ENCODE peak calls at places on chromosomes 1 and 21, in eight cellular contexts. One of them, this sample, is unnamed.

GRCh38 chr1:155044812-155045690 is 6.1 kb upstream of the ADAM15 start:
- DNase-seq in ascending aorta: peak
- DNase-seq in spleen: peak
- DNase-seq in dorsolateral prefrontal cortex: peak
- DNase-seq in CD8-positive, alpha-beta T cell: peak
- DNase-seq in coronary artery: no peak
- DNase-seq in psoas muscle: peak
- DNase-seq in RWPE2: peak
- DNase-seq in this sample: peak

GRCh38 chr1:156926175-156926574 is 5.7 kb downstream of the LRRC71 start:
- DNase-seq in psoas muscle: peak
- DNase-seq in dorsolateral prefrontal cortex: no peak
- DNase-seq in coronary artery: no peak
- DNase-seq in CD8-positive, alpha-beta T cell: no peak
- DNase-seq in spleen: no peak
- DNase-seq in RWPE2: no peak
- DNase-seq in ascending aorta: no peak
- DNase-seq in this sample: peak

GRCh38 chr21:45276620-45277019 is 11.1 kb downstream of the POFUT2 start:
- DNase-seq in psoas muscle: peak
- DNase-seq in RWPE2: peak
- DNase-seq in coronary artery: peak
- DNase-seq in CD8-positive, alpha-beta T cell: no peak
- DNase-seq in spleen: peak
- DNase-seq in dorsolateral prefrontal cortex: peak
- DNase-seq in ascending aorta: no peak
- DNase-seq in this sample: no peak

GRCh38 chr1:113899101-113899500 is 5.5 kb downstream of the AP4B1 start:
- DNase-seq in psoas muscle: no peak
- DNase-seq in RWPE2: no peak
- DNase-seq in spleen: no peak
- DNase-seq in ascending aorta: no peak
- DNase-seq in CD8-positive, alpha-beta T cell: no peak
- DNase-seq in dorsolateral prefrontal cortex: no peak
- DNase-seq in coronary artery: no peak
- DNase-seq in this sample: no peak

GRCh38 chr1:224506141-224506814 is 71.7 kb upstream of the WDR26 start:
- DNase-seq in RWPE2: no peak
- DNase-seq in dorsolateral prefrontal cortex: no peak
- DNase-seq in ascending aorta: no peak
- DNase-seq in CD8-positive, alpha-beta T cell: no peak
- DNase-seq in psoas muscle: peak
- DNase-seq in coronary artery: no peak
- DNase-seq in spleen: no peak
- DNase-seq in this sample: no peak

GRCh38 chr1:24181619-24182018 is 5.5 kb downstream of the IFNLR1 start:
- DNase-seq in coronary artery: no peak
- DNase-seq in ascending aorta: no peak
- DNase-seq in spleen: no peak
- DNase-seq in dorsolateral prefrontal cortex: no peak
- DNase-seq in CD8-positive, alpha-beta T cell: no peak
- DNase-seq in psoas muscle: no peak
- DNase-seq in RWPE2: no peak
- DNase-seq in this sample: no peak

GRCh38 chr1:32871364-32872188 is 864 bp upstream of the FNDC5 start:
- DNase-seq in spleen: no peak
- DNase-seq in dorsolateral prefrontal cortex: no peak
- DNase-seq in psoas muscle: no peak
- DNase-seq in ascending aorta: no peak
- DNase-seq in RWPE2: no peak
- DNase-seq in CD8-positive, alpha-beta T cell: peak
- DNase-seq in coronary artery: no peak
- DNase-seq in this sample: peak

GRCh38 chr1:156806512-156807440 is 9.9 kb downstream of the SH2D2A start:
- DNase-seq in dorsolateral prefrontal cortex: peak
- DNase-seq in ascending aorta: no peak
- DNase-seq in CD8-positive, alpha-beta T cell: no peak
- DNase-seq in coronary artery: no peak
- DNase-seq in spleen: no peak
- DNase-seq in psoas muscle: no peak
- DNase-seq in RWPE2: no peak
- DNase-seq in this sample: no peak

GRCh38 chr1:40476924-40477679 is at the start of gene ZFP69:
- DNase-seq in ascending aorta: peak
- DNase-seq in psoas muscle: peak
- DNase-seq in coronary artery: peak
- DNase-seq in CD8-positive, alpha-beta T cell: peak
- DNase-seq in spleen: peak
- DNase-seq in RWPE2: peak
- DNase-seq in dorsolateral prefrontal cortex: peak
- DNase-seq in this sample: peak

GRCh38 chr1:98110674-98111073 is 189.8 kb upstream of the DPYD start:
- DNase-seq in spleen: no peak
- DNase-seq in coronary artery: no peak
- DNase-seq in dorsolateral prefrontal cortex: no peak
- DNase-seq in ascending aorta: no peak
- DNase-seq in psoas muscle: no peak
- DNase-seq in CD8-positive, alpha-beta T cell: no peak
- DNase-seq in RWPE2: no peak
- DNase-seq in this sample: no peak

GRCh38 chr1:119674835-119675289 is 26.8 kb upstream of the ZNF697 start:
- DNase-seq in coronary artery: no peak
- DNase-seq in spleen: no peak
- DNase-seq in psoas muscle: peak
- DNase-seq in ascending aorta: no peak
- DNase-seq in dorsolateral prefrontal cortex: peak
- DNase-seq in RWPE2: peak
- DNase-seq in CD8-positive, alpha-beta T cell: no peak
- DNase-seq in this sample: no peak

GRCh38 chr1:169466259-169467230 is 19.2 kb downstream of the SLC19A2 start:
- DNase-seq in spleen: no peak
- DNase-seq in RWPE2: no peak
- DNase-seq in dorsolateral prefrontal cortex: no peak
- DNase-seq in CD8-positive, alpha-beta T cell: no peak
- DNase-seq in psoas muscle: no peak
- DNase-seq in coronary artery: no peak
- DNase-seq in ascending aorta: no peak
- DNase-seq in this sample: no peak

GRCh38 chr1:228958121-228958520 is 222.8 kb downstream of the RHOU start:
- DNase-seq in ascending aorta: no peak
- DNase-seq in coronary artery: peak
- DNase-seq in CD8-positive, alpha-beta T cell: no peak
- DNase-seq in RWPE2: no peak
- DNase-seq in dorsolateral prefrontal cortex: no peak
- DNase-seq in spleen: no peak
- DNase-seq in psoas muscle: no peak
- DNase-seq in this sample: no peak

GRCh38 chr1:44594871-44595735 is 79.2 kb downstream of the TMEM53 start:
- DNase-seq in RWPE2: peak
- DNase-seq in spleen: peak
- DNase-seq in CD8-positive, alpha-beta T cell: peak
- DNase-seq in psoas muscle: peak
- DNase-seq in dorsolateral prefrontal cortex: peak
- DNase-seq in ascending aorta: peak
- DNase-seq in coronary artery: no peak
- DNase-seq in this sample: peak

GRCh38 chr1:235952950-235953615 is 86.4 kb upstream of the LYST start:
- DNase-seq in spleen: no peak
- DNase-seq in RWPE2: no peak
- DNase-seq in CD8-positive, alpha-beta T cell: no peak
- DNase-seq in ascending aorta: no peak
- DNase-seq in coronary artery: no peak
- DNase-seq in dorsolateral prefrontal cortex: no peak
- DNase-seq in psoas muscle: no peak
- DNase-seq in this sample: no peak

GRCh38 chr1:159753386-159753785 is 27.4 kb upstream of the DUSP23 start:
- DNase-seq in spleen: no peak
- DNase-seq in psoas muscle: no peak
- DNase-seq in ascending aorta: no peak
- DNase-seq in coronary artery: no peak
- DNase-seq in RWPE2: no peak
- DNase-seq in dorsolateral prefrontal cortex: no peak
- DNase-seq in CD8-positive, alpha-beta T cell: no peak
- DNase-seq in this sample: no peak

GRCh38 chr1:32180186-32181060 is 948 bp downstream of the TXLNA start:
- DNase-seq in psoas muscle: peak
- DNase-seq in ascending aorta: no peak
- DNase-seq in CD8-positive, alpha-beta T cell: peak
- DNase-seq in spleen: peak
- DNase-seq in RWPE2: no peak
- DNase-seq in coronary artery: no peak
- DNase-seq in dorsolateral prefrontal cortex: peak
- DNase-seq in this sample: peak

GRCh38 chr1:107140703-107141490 is at the start of gene NTNG1:
- DNase-seq in CD8-positive, alpha-beta T cell: no peak
- DNase-seq in ascending aorta: no peak
- DNase-seq in coronary artery: no peak
- DNase-seq in spleen: peak
- DNase-seq in RWPE2: no peak
- DNase-seq in dorsolateral prefrontal cortex: peak
- DNase-seq in psoas muscle: peak
- DNase-seq in this sample: peak

GRCh38 chr21:29299906-29300546 is 1.3 kb downstream of the BACH1 start:
- DNase-seq in spleen: peak
- DNase-seq in CD8-positive, alpha-beta T cell: peak
- DNase-seq in dorsolateral prefrontal cortex: no peak
- DNase-seq in coronary artery: peak
- DNase-seq in ascending aorta: peak
- DNase-seq in RWPE2: peak
- DNase-seq in psoas muscle: peak
- DNase-seq in this sample: peak
- H3K27ac ChIP-seq in spleen: peak
- H3K27ac ChIP-seq in CD8-positive, alpha-beta T cell: peak
- H3K27ac ChIP-seq in dorsolateral prefrontal cortex: peak
- H3K27ac ChIP-seq in coronary artery: peak
- H3K27ac ChIP-seq in ascending aorta: peak
- H3K27ac ChIP-seq in RWPE2: peak
- H3K27ac ChIP-seq in psoas muscle: peak
- H3K27ac ChIP-seq in this sample: peak

GRCh38 chr1:185316163-185317033 is 645 bp downstream of the IVNS1ABP start:
- DNase-seq in CD8-positive, alpha-beta T cell: peak
- DNase-seq in ascending aorta: peak
- DNase-seq in spleen: peak
- DNase-seq in coronary artery: peak
- DNase-seq in psoas muscle: peak
- DNase-seq in dorsolateral prefrontal cortex: peak
- DNase-seq in RWPE2: peak
- DNase-seq in this sample: peak

GRCh38 chr1:185319152-185319501 is 2.1 kb upstream of the IVNS1ABP start:
- DNase-seq in ascending aorta: no peak
- DNase-seq in coronary artery: no peak
- DNase-seq in RWPE2: no peak
- DNase-seq in CD8-positive, alpha-beta T cell: no peak
- DNase-seq in spleen: no peak
- DNase-seq in dorsolateral prefrontal cortex: no peak
- DNase-seq in psoas muscle: no peak
- DNase-seq in this sample: no peak

GRCh38 chr1:185318431-185319151 is 1.5 kb upstream of the IVNS1ABP start:
- DNase-seq in CD8-positive, alpha-beta T cell: no peak
- DNase-seq in psoas muscle: no peak
- DNase-seq in coronary artery: no peak
- DNase-seq in dorsolateral prefrontal cortex: no peak
- DNase-seq in RWPE2: no peak
- DNase-seq in spleen: no peak
- DNase-seq in ascending aorta: no peak
- DNase-seq in this sample: no peak

GRCh38 chr1:185317034-185317885 is at the start of gene IVNS1ABP:
- DNase-seq in RWPE2: peak
- DNase-seq in spleen: peak
- DNase-seq in coronary artery: peak
- DNase-seq in psoas muscle: peak
- DNase-seq in CD8-positive, alpha-beta T cell: peak
- DNase-seq in dorsolateral prefrontal cortex: peak
- DNase-seq in ascending aorta: peak
- DNase-seq in this sample: peak

DNA sequence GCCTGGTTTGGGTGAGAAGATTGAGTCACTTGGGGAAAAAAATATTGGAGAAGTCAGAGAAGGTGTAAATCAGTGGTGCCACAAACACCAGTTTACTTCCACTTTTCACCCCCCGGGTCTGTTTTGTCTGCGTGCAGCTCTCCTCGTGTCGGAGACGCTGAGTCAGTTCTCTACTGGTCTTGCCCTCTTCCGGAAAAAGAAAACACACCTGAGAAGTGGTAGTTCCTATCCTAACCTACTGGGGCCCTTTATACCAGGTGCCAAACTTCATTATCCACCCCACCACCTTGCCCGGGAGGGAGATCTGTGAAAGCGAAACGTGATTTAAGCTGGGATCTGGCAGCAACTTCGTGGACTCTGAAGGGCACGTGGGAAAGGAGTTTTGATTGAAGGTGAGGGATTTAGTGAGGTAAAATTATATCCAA is 855 bp upstream of the IVNS1ABP start:
- DNase-seq in spleen: peak
- DNase-seq in CD8-positive, alpha-beta T cell: peak
- DNase-seq in coronary artery: peak
- DNase-seq in dorsolateral prefrontal cortex: no peak
- DNase-seq in ascending aorta: peak
- DNase-seq in psoas muscle: peak
- DNase-seq in RWPE2: peak
- DNase-seq in this sample: peak
- TF ChIP-seq CTCF in spleen: no peak
- TF ChIP-seq CTCF in CD8-positive, alpha-beta T cell: peak
- TF ChIP-seq CTCF in coronary artery: no peak
- TF ChIP-seq CTCF in dorsolateral prefrontal cortex: no peak
- TF ChIP-seq CTCF in ascending aorta: no peak
- TF ChIP-seq CTCF in psoas muscle: no peak
- TF ChIP-seq CTCF in RWPE2: no peak
- TF ChIP-seq CTCF in this sample: no peak

GRCh38 chr1:96752394-96752793 is 30.8 kb downstream of the PTBP2 start:
- DNase-seq in ascending aorta: no peak
- DNase-seq in RWPE2: no peak
- DNase-seq in coronary artery: no peak
- DNase-seq in psoas muscle: no peak
- DNase-seq in spleen: no peak
- DNase-seq in dorsolateral prefrontal cortex: no peak
- DNase-seq in CD8-positive, alpha-beta T cell: no peak
- DNase-seq in this sample: no peak

GRCh38 chr1:96756789-96757188 is 35.2 kb downstream of the PTBP2 start:
- DNase-seq in dorsolateral prefrontal cortex: no peak
- DNase-seq in CD8-positive, alpha-beta T cell: no peak
- DNase-seq in spleen: no peak
- DNase-seq in coronary artery: no peak
- DNase-seq in ascending aorta: no peak
- DNase-seq in psoas muscle: no peak
- DNase-seq in RWPE2: no peak
- DNase-seq in this sample: no peak
- H3K27ac ChIP-seq in dorsolateral prefrontal cortex: no peak
- H3K27ac ChIP-seq in CD8-positive, alpha-beta T cell: no peak
- H3K27ac ChIP-seq in spleen: no peak
- H3K27ac ChIP-seq in coronary artery: no peak
- H3K27ac ChIP-seq in ascending aorta: no peak
- H3K27ac ChIP-seq in psoas muscle: no peak
- H3K27ac ChIP-seq in RWPE2: no peak
- H3K27ac ChIP-seq in this sample: no peak

DNA sequence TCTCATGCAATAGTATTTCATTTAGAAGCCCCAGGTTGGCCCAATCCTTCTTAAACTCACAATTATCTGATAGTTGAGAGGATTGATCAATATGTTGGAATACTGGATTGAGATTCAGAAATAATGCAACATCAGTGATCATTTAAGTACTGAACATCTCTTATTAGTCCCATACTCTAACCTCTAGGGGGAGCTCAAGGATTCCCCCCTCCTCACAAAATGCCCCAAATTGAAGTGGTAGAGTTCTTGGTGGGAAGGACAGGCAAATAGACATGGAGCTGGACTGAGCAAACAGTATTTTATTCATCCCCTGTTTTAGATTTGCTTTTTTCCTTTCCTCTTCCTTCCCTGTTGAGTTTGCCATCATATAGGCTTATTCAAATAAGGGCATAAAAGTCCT is 62.8 kb downstream of the NGF start:
- DNase-seq in RWPE2: no peak
- DNase-seq in CD8-positive, alpha-beta T cell: no peak
- DNase-seq in psoas muscle: no peak
- DNase-seq in dorsolateral prefrontal cortex: no peak
- DNase-seq in ascending aorta: no peak
- DNase-seq in coronary artery: no peak
- DNase-seq in spleen: no peak
- DNase-seq in this sample: no peak
- TF ChIP-seq CTCF in RWPE2: peak
- TF ChIP-seq CTCF in CD8-positive, alpha-beta T cell: no peak
- TF ChIP-seq CTCF in psoas muscle: no peak
- TF ChIP-seq CTCF in dorsolateral prefrontal cortex: peak
- TF ChIP-seq CTCF in ascending aorta: no peak
- TF ChIP-seq CTCF in coronary artery: peak
- TF ChIP-seq CTCF in spleen: no peak
- TF ChIP-seq CTCF in this sample: no peak

This sample was measured in testis.